ENCODE peak calls at places on chromosome 20, in six cellular contexts. M is K562, J is GM12892, N is HepG2, Z is H1, E is GM12878. I is an unnamed sample.

GRCh38 chr20:56322661-56323060 is 36.1 kb upstream of the FAM210B start:
- DNase-seq in M (no peak), N (no peak), E (no peak), Z (no peak), J (no peak), I (no peak)

GRCh38 chr20:35663813-35664543 is 722 bp downstream of the CPNE1 start:
- DNase-seq in Z (no peak), J (peak), N (peak), E (no peak), M (peak), I (peak)

GRCh38 chr20:25408170-25408547 is 686 bp downstream of the GINS1 start:
- DNase-seq in N (no peak), E (no peak), Z (no peak), M (no peak), J (no peak), I (no peak)

GRCh38 chr20:59822291-59823029 is 111.0 kb downstream of the SYCP2 start:
- DNase-seq in J (no peak), N (no peak), M (no peak), E (no peak), Z (no peak), I (no peak)

GRCh38 chr20:42779216-42779615 is 410.5 kb downstream of the PTPRT start:
- DNase-seq in J (no peak), M (peak), Z (peak), N (no peak), E (no peak), I (no peak)

GRCh38 chr20:20237093-20237959 is 130.6 kb upstream of the INSM1 start:
- DNase-seq in M (peak), E (no peak), J (peak), Z (no peak), N (peak), I (peak)

GRCh38 chr20:32896521-32897280 is 38.0 kb downstream of the EFCAB8 start:
- DNase-seq in M (no peak), J (no peak), E (no peak), Z (no peak), N (no peak), I (no peak)

GRCh38 chr20:48759631-48760245 is 68.1 kb downstream of the PREX1 start:
- DNase-seq in M (no peak), Z (no peak), J (no peak), N (no peak), E (no peak), I (no peak)

GRCh38 chr20:23018432-23018831 is 16.7 kb upstream of the SSTR4 start:
- DNase-seq in M (no peak), E (no peak), Z (no peak), J (no peak), N (no peak), I (no peak)

GRCh38 chr20:18288748-18289705 is 700 bp downstream of the ZNF133 start:
- DNase-seq in N (peak), E (no peak), Z (no peak), M (peak), J (no peak), I (peak)

GRCh38 chr20:9660236-9660868 is 146.0 kb downstream of the LAMP5 start:
- DNase-seq in N (peak), E (no peak), J (no peak), Z (no peak), M (no peak), I (no peak)

GRCh38 chr20:38599410-38599882 is 2.2 kb upstream of the ARHGAP40 start:
- DNase-seq in Z (no peak), E (no peak), N (peak), J (no peak), M (peak), I (no peak)

GRCh38 chr20:2984028-2984501 is 59.4 kb upstream of the GNRH2 start:
- DNase-seq in E (peak), J (no peak), M (no peak), Z (no peak), N (no peak), I (peak)

GRCh38 chr20:37095609-37096414 is at the start of gene RBL1:
- DNase-seq in J (peak), N (peak), Z (peak), M (peak), E (peak), I (peak)
- TF ChIP-seq POLR2A in J (peak), N (peak), Z (peak), M (peak), E (peak), I (peak)

DNA sequence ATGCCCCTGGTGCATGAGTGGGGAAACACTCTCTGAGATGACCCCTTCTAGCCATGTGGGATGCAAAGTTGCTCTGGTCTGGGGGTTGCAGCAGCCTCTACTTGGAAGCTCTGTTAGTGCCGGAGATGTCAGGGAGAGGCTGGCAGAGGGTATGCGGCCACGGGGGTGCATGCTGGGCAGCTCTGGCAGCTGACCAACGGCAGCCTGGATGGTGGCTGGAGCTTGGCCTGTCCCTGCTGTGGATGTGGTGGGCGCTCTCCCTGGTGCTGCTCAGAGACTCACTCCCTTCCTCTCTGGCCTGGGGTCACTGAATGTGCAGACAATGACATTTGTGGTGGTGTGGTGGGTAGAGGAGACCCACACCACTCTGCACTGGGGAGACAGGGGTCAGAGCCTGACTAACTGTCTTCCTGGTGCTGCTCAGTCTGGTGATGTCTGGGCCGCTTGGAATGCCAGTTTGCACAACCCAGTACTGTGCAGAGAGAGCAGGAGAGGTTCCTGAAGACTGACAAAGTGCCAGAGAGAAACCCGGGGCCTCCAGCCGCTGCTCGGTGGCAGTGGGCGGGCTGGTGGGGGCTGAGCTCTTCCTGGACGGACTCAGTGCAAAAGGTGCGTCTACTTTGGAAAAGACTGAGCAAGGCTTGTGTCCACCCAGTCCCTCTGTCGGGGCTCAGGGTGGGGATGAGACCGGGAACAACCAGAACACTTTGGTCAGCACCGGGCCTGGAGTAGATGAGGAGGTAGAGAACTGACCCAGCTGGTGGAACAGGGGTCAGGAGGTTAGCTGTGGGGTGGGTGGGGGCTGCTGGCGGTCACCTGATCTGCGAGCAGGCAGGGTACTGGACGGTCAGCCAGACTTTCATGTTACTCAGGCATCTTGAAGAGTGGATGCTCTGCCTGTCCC is 2.7 kb downstream of the MYT1 start:
- DNase-seq in Z (no peak), E (no peak), M (no peak), J (no peak), N (no peak), I (no peak)
- TF ChIP-seq TAF1 in Z (no peak), E (no peak), M (no peak), J (no peak), N (no peak), I (no peak)

DNA sequence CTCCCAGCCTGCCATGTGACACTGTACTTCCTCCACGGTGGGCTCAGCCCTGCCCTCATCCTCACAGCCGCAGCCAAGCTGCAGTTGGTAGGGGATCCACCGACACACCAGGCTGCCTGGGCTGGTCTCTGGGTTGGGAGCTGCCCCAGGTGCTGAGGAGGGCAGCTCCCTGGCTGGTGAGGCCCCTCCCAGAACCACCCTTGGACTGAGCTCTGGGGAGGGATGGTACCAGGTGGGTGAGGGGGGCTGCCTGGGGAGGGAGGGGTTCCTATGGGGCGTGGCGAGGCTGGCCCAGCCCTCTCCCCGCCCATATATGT is 183 bp upstream of the TNFRSF6B start:
- DNase-seq in Z (peak), M (no peak), N (no peak), J (no peak), E (no peak), I (peak)
- TF ChIP-seq POLR2A in Z (no peak), M (no peak), N (peak), J (peak), E (peak), I (no peak)

GRCh38 chr20:36865076-36865860 is 10.7 kb upstream of the TLDC2 start:
- DNase-seq in Z (no peak), M (no peak), J (no peak), E (no peak), N (no peak), I (no peak)
- TF ChIP-seq TAF1 in Z (no peak), M (no peak), J (no peak), E (no peak), N (no peak), I (no peak)

GRCh38 chr20:62769346-62770071 is 26.8 kb upstream of the MRGBP start:
- DNase-seq in N (no peak), Z (no peak), M (no peak), J (no peak), E (no peak), I (no peak)
- TF ChIP-seq POLR2A in N (no peak), Z (no peak), M (no peak), J (no peak), E (no peak), I (no peak)

DNA sequence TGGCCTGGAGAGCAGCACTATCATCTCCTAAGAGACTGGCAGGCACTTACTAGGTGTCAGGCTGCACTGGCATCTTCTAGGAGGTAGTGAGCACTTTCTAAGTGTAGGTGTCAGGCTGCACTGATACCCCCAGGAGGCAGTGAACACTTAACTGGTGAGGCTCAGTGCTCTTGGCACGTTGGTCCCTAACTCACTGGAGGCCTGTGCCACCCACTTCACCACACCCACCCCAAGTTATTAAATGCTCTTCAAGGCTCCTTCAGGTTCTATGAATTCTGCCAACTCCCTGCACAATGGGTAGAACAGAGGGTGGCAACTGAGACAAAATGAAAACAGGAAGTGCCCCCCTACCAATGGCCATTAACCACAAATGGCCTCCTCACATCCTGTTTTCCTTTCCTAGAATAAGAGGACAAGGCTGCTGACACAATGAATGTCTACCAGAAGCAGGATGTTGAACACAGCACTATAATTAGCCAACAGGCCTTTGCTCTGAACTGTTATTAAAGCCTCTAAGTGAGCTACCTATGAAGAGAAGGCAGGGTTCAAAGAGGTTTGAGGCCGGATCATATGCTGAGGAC is 29.4 kb downstream of the NCOA5 start:
- DNase-seq in M (no peak), E (peak), J (no peak), N (no peak), Z (no peak), I (no peak)
- TF ChIP-seq TAF1 in M (no peak), E (no peak), J (no peak), N (no peak), Z (no peak), I (no peak)